ENCODE peak calls at places on chromosomes 12 and 14, in nine cellular contexts. F, T, D, G, A, Q, O, S and Z are unnamed samples.

GRCh38 chr14:23562822-23563472 is 4.6 kb downstream of the AP1G2 start:
- DNase-seq in F (peak), T (peak), D (peak), G (peak), A (peak), Q (peak), O (peak), S (peak), Z (peak)

GRCh38 chr14:104599446-104599845 is 5.1 kb downstream of the TMEM179 start:
- DNase-seq in F (no peak), T (no peak), D (no peak), G (no peak), A (no peak), Q (no peak), O (no peak), S (no peak), Z (no peak)

GRCh38 chr12:51391047-51391837 is at the start of gene GALNT6:
- DNase-seq in F (peak), T (no peak), D (peak), G (no peak), A (peak), Q (no peak), O (peak), S (peak), Z (no peak)

GRCh38 chr12:3236345-3237153 is 159.4 kb downstream of the TSPAN9 start:
- DNase-seq in F (peak), T (no peak), D (no peak), G (peak), A (peak), Q (no peak), O (no peak), S (no peak), Z (peak)

GRCh38 chr12:117360551-117361311 is 695 bp downstream of the NOS1 start:
- DNase-seq in F (no peak), T (no peak), D (no peak), G (no peak), A (no peak), Q (no peak), O (no peak), S (no peak), Z (no peak)

GRCh38 chr14:101503431-101504095 is 57.7 kb upstream of the DIO3 start:
- DNase-seq in F (no peak), T (no peak), D (peak), G (no peak), A (no peak), Q (no peak), O (no peak), S (no peak), Z (no peak)

GRCh38 chr12:39375206-39375808 is 67.6 kb downstream of the KIF21A start:
- DNase-seq in F (no peak), T (no peak), D (no peak), G (no peak), A (no peak), Q (no peak), O (no peak), S (no peak), Z (no peak)

GRCh38 chr12:28035483-28035882 is 63.0 kb upstream of the PTHLH start:
- DNase-seq in F (peak), T (no peak), D (no peak), G (peak), A (no peak), Q (no peak), O (no peak), S (no peak), Z (peak)

GRCh38 chr12:78009031-78009430 is 178.3 kb downstream of the NAV3 start:
- DNase-seq in F (no peak), T (no peak), D (no peak), G (no peak), A (no peak), Q (no peak), O (no peak), S (no peak), Z (no peak)

GRCh38 chr12:50006754-50007442 is 18.4 kb downstream of the RACGAP1 start:
- DNase-seq in F (peak), T (no peak), D (no peak), G (peak), A (no peak), Q (no peak), O (no peak), S (no peak), Z (no peak)

GRCh38 chr12:82505150-82505549 is 146.8 kb downstream of the METTL25 start:
- DNase-seq in F (no peak), T (no peak), D (no peak), G (no peak), A (no peak), Q (no peak), O (no peak), S (no peak), Z (no peak)

GRCh38 chr14:79764288-79764687 is 447.0 kb downstream of the DIO2 start:
- DNase-seq in F (no peak), T (no peak), D (no peak), G (no peak), A (no peak), Q (no peak), O (no peak), S (no peak), Z (no peak)

GRCh38 chr14:90443161-90444076 is 46.6 kb downstream of the CALM1 start:
- DNase-seq in F (no peak), T (no peak), D (no peak), G (no peak), A (no peak), Q (no peak), O (no peak), S (no peak), Z (no peak)

GRCh38 chr12:73863541-73863940 is 674.1 kb upstream of the ATXN7L3B start:
- DNase-seq in F (peak), T (no peak), D (no peak), G (peak), A (no peak), Q (no peak), O (no peak), S (no peak), Z (peak)

GRCh38 chr12:46230985-46231384 is 37.9 kb downstream of the SLC38A1 start:
- DNase-seq in F (no peak), T (no peak), D (no peak), G (no peak), A (no peak), Q (no peak), O (no peak), S (no peak), Z (no peak)

GRCh38 chr12:230925-231671 is 17.1 kb upstream of the SLC6A12 start:
- DNase-seq in F (no peak), T (peak), D (peak), G (no peak), A (no peak), Q (no peak), O (peak), S (no peak), Z (no peak)

GRCh38 chr14:101927859-101928258 is 36.5 kb upstream of the DYNC1H1 start:
- DNase-seq in F (peak), T (peak), D (no peak), G (peak), A (peak), Q (peak), O (peak), S (no peak), Z (peak)

GRCh38 chr12:32139064-32139421 is 32.4 kb downstream of the BICD1 start:
- DNase-seq in F (peak), T (no peak), D (peak), G (peak), A (peak), Q (no peak), O (no peak), S (no peak), Z (peak)

GRCh38 chr12:110266980-110267620 is 13.9 kb upstream of the ATP2A2 start:
- DNase-seq in F (peak), T (no peak), D (no peak), G (peak), A (no peak), Q (no peak), O (no peak), S (no peak), Z (peak)

GRCh38 chr14:45990252-45990651 is 661.3 kb downstream of the RPL10L start:
- DNase-seq in F (no peak), T (no peak), D (no peak), G (peak), A (no peak), Q (no peak), O (no peak), S (no peak), Z (no peak)

GRCh38 chr14:99725774-99726537 is 41.9 kb downstream of the CYP46A1 start:
- DNase-seq in F (peak), T (no peak), D (no peak), G (no peak), A (peak), Q (peak), O (no peak), S (no peak), Z (no peak)

GRCh38 chr12:127108360-127109215 is 1158.4 kb upstream of the TMEM132C start:
- DNase-seq in F (peak), T (peak), D (no peak), G (peak), A (peak), Q (peak), O (peak), S (peak), Z (peak)

GRCh38 chr12:105912911-105913514 is 225.7 kb downstream of the NUAK1 start:
- DNase-seq in F (no peak), T (no peak), D (no peak), G (no peak), A (no peak), Q (no peak), O (no peak), S (no peak), Z (no peak)

GRCh38 chr12:531951-532585 is 72.3 kb downstream of the B4GALNT3 start:
- DNase-seq in F (peak), T (no peak), D (no peak), G (no peak), A (no peak), Q (no peak), O (no peak), S (no peak), Z (no peak)